ENCODE peak calls at places on chromosomes 2 and 18, in ten cellular contexts. N, A, P, Z, E, Q, J, S, W and T are unnamed samples.
A peak's percentile ranks its signal among the peaks of the same experiment; 100 is the strongest.

GRCh38 chr18:45521151-45521550 is 94.1 kb upstream of the SLC14A2 start:
- DNase-seq in Q (peak; percentile 22), N (no peak), P (no peak), S (no peak), E (no peak), Z (no peak), W (no peak), J (no peak), A (peak; percentile 37), T (no peak)

GRCh38 chr2:177998006-177998405 is 74.6 kb downstream of the PDE11A start:
- DNase-seq in Z (no peak), W (no peak), A (peak; percentile 28), J (no peak), N (no peak), E (no peak), Q (no peak), P (no peak), S (no peak), T (no peak)

GRCh38 chr2:25960920-25961319 is 21.4 kb downstream of the KIF3C start:
- DNase-seq in S (no peak), Z (no peak), E (no peak), J (no peak), A (no peak), Q (no peak), N (no peak), W (no peak), P (no peak), T (no peak)

GRCh38 chr2:175167076-175167791 is 769 bp downstream of the ATF2 start:
- DNase-seq in Z (peak; percentile 28), P (peak; percentile 96), A (peak; percentile 58), S (peak; percentile 68), E (peak; percentile 68), W (peak; percentile 13), Q (no peak), N (peak; percentile 33), J (peak; percentile 29), T (peak; percentile 43)

GRCh38 chr2:175017618-175018414 is 12.6 kb upstream of the CHN1 start:
- DNase-seq in Q (no peak), P (no peak), Z (no peak), E (no peak), W (no peak), J (no peak), N (no peak), A (no peak), S (no peak), T (no peak)

GRCh38 chr2:94273242-94273641 is 598.0 kb upstream of the TEKT4 start:
- DNase-seq in W (no peak), S (no peak), J (no peak), E (no peak), Z (no peak), P (no peak), N (no peak), Q (no peak), A (no peak), T (no peak)

GRCh38 chr2:203774760-203775159 is 68.3 kb downstream of the CD28 start:
- DNase-seq in P (no peak), E (no peak), Q (no peak), Z (no peak), A (no peak), W (no peak), N (no peak), J (no peak), S (no peak), T (no peak)

GRCh38 chr2:94986392-94986963 is 39.0 kb upstream of the MAL start:
- DNase-seq in N (peak; percentile 30), P (peak; percentile 9), A (peak; percentile 31), Q (peak; percentile 36), E (peak; percentile 46), S (peak; percentile 24), W (peak; percentile 20), J (peak; percentile 73), Z (peak; percentile 8), T (peak; percentile 67)

GRCh38 chr2:230346921-230347533 is 20.0 kb downstream of the SP140L start:
- DNase-seq in J (no peak), Z (no peak), P (no peak), Q (no peak), W (no peak), E (no peak), A (no peak), N (peak; percentile 18), S (no peak), T (no peak)

GRCh38 chr18:9596257-9596656 is 18.1 kb downstream of the PPP4R1 start:
- DNase-seq in J (no peak), S (no peak), A (no peak), E (no peak), W (no peak), N (no peak), Q (no peak), P (no peak), Z (no peak), T (no peak)

GRCh38 chr2:85737961-85738360 is 15.8 kb upstream of the ATOH8 start:
- DNase-seq in W (no peak), P (no peak), E (no peak), J (no peak), Q (no peak), Z (no peak), A (peak; percentile 59), S (no peak), N (no peak), T (no peak)

GRCh38 chr2:85584857-85585780 is 888 bp downstream of the VAMP5 start:
- DNase-seq in P (no peak), Q (no peak), W (no peak), E (no peak), S (no peak), A (peak; percentile 76), Z (peak; percentile 14), N (peak; percentile 42), J (no peak), T (peak; percentile 32)